ENCODE peak calls at places on chromosome 4, in four cellular contexts. G is ovary, Z is mesenteric fat pad, K is AG09309. J is an unnamed sample.

GRCh38 chr4:169484485-169484884 is 127.9 kb downstream of the NEK1 start:
- DNase-seq in G (no peak), Z (no peak), K (no peak), J (no peak)

GRCh38 chr4:138334346-138335016 is 92.3 kb upstream of the SLC7A11 start:
- DNase-seq in G (no peak), Z (no peak), K (no peak), J (no peak)

GRCh38 chr4:55396305-55397023 is 707 bp downstream of the TMEM165 start:
- DNase-seq in G (peak), Z (no peak), K (no peak), J (peak)

GRCh38 chr4:42412251-42412650 is 15.0 kb downstream of the SHISA3 start:
- DNase-seq in G (no peak), Z (no peak), K (peak), J (no peak)

GRCh38 chr4:185209031-185209851 is at the start of gene SNX25:
- DNase-seq in G (peak), Z (peak), K (no peak), J (peak)

GRCh38 chr4:184628103-184628502 is 21.1 kb downstream of the CASP3 start:
- DNase-seq in G (no peak), Z (no peak), K (no peak), J (no peak)

GRCh38 chr4:176840166-176840565 is 47.4 kb upstream of the VEGFC start:
- DNase-seq in G (no peak), Z (no peak), K (no peak), J (no peak)

GRCh38 chr4:119315036-119315435 is 6.9 kb downstream of the FABP2 start:
- DNase-seq in G (no peak), Z (no peak), K (no peak), J (no peak)

GRCh38 chr4:152935138-152935537 is 985 bp upstream of the FHDC1 start:
- DNase-seq in G (no peak), Z (no peak), K (no peak), J (peak)

GRCh38 chr4:3713346-3713745 is 52.8 kb upstream of the ADRA2C start:
- DNase-seq in G (no peak), Z (no peak), K (no peak), J (no peak)

GRCh38 chr4:147924604-147925412 is 192.9 kb downstream of the ARHGAP10 start:
- DNase-seq in G (peak), Z (no peak), K (no peak), J (no peak)

GRCh38 chr4:53128959-53129358 is 236.9 kb downstream of the SCFD2 start:
- DNase-seq in G (peak), Z (no peak), K (no peak), J (no peak)

GRCh38 chr4:137075586-137075985 is 456.7 kb downstream of the PCDH18 start:
- DNase-seq in G (no peak), Z (no peak), K (no peak), J (no peak)

GRCh38 chr4:183823394-183823793 is 81.7 kb upstream of the STOX2 start:
- DNase-seq in G (no peak), Z (no peak), K (peak), J (no peak)

GRCh38 chr4:74230902-74231499 is 73.1 kb downstream of the MTHFD2L start:
- DNase-seq in G (no peak), Z (no peak), K (peak), J (no peak)

GRCh38 chr4:7134737-7135388 is 57.5 kb upstream of the SORCS2 start:
- DNase-seq in G (peak), Z (no peak), K (peak), J (peak)

GRCh38 chr4:40515398-40516293 is 114.0 kb downstream of the RBM47 start:
- DNase-seq in G (no peak), Z (no peak), K (no peak), J (no peak)

GRCh38 chr4:187017156-187017555 is 293.5 kb upstream of the FAT1 start:
- DNase-seq in G (no peak), Z (no peak), K (no peak), J (no peak)

GRCh38 chr4:42671431-42672194 is 14.7 kb upstream of the ATP8A1 start:
- DNase-seq in G (no peak), Z (no peak), K (no peak), J (no peak)

GRCh38 chr4:78065514-78066192 is 8.5 kb downstream of the FRAS1 start:
- DNase-seq in G (no peak), Z (no peak), K (no peak), J (no peak)

GRCh38 chr4:112075129-112075753 is 70.0 kb upstream of the FAM241A start:
- DNase-seq in G (no peak), Z (no peak), K (no peak), J (no peak)

GRCh38 chr4:57094482-57095223 is 15.5 kb downstream of the IGFBP7 start:
- DNase-seq in G (no peak), Z (no peak), K (no peak), J (no peak)

GRCh38 chr4:165994706-165995105 is 121.7 kb downstream of the TLL1 start:
- DNase-seq in G (no peak), Z (no peak), K (no peak), J (no peak)

GRCh38 chr4:107800686-107801085 is 24.0 kb upstream of the SGMS2 start:
- DNase-seq in G (no peak), Z (no peak), K (no peak), J (no peak)

GRCh38 chr4:68257719-68258118 is 12.2 kb upstream of the TMPRSS11B start:
- DNase-seq in G (no peak), Z (no peak), K (no peak), J (no peak)

GRCh38 chr4:55258152-55258863 is 87.7 kb upstream of the SRD5A3 start:
- DNase-seq in G (no peak), Z (no peak), K (no peak), J (no peak)

GRCh38 chr4:6109842-6110560 is 90.3 kb downstream of the JAKMIP1 start:
- DNase-seq in G (no peak), Z (peak), K (no peak), J (no peak)

GRCh38 chr4:99983289-99983943 is 33.3 kb upstream of the H2AZ1 start:
- DNase-seq in G (no peak), Z (no peak), K (no peak), J (no peak)

GRCh38 chr4:3041192-3042142 is 32.9 kb downstream of the HTT-AS start:
- DNase-seq in G (peak), Z (peak), K (no peak), J (peak)

GRCh38 chr4:70877539-70877938 is 24.6 kb upstream of the MOB1B start:
- DNase-seq in G (no peak), Z (no peak), K (no peak), J (no peak)

GRCh38 chr4:4384837-4385236 is 2.1 kb upstream of the NSG1 start:
- DNase-seq in G (no peak), Z (no peak), K (no peak), J (no peak)

GRCh38 chr4:31366041-31366440 is 645.9 kb downstream of the PCDH7 start:
- DNase-seq in G (no peak), Z (no peak), K (peak), J (no peak)

GRCh38 chr4:132956951-132957350 is 192.1 kb upstream of the PCDH10 start:
- DNase-seq in G (no peak), Z (no peak), K (no peak), J (no peak)

GRCh38 chr4:129371901-129372300 is 275.9 kb downstream of the C4orf33 start:
- DNase-seq in G (no peak), Z (no peak), K (no peak), J (no peak)